ENCODE peak calls at places on chromosomes 2 and 18, in ten cellular contexts. I, S, X, K, V, C, M, G, H and D are unnamed samples. For H3K4me1, the result is how much of the 10 kb centered on the place peaks cover.

GRCh38 chr2:132876745-132877391 is 206.9 kb upstream of the LYPD1 start:
- DNase-seq in I (no peak), S (no peak), X (no peak), K (no peak), V (no peak), C (no peak), M (no peak), G (no peak), H (no peak), D (no peak)

GRCh38 chr18:11865071-11865470 is 13.9 kb downstream of the CHMP1B start:
- DNase-seq in I (no peak), S (no peak), X (no peak), K (no peak), V (no peak), C (no peak), M (peak), G (no peak), H (peak), D (no peak)

GRCh38 chr18:46067431-46068007 is 4.5 kb downstream of the PSTPIP2 start:
- DNase-seq in I (peak), S (peak), X (no peak), K (peak), V (no peak), C (no peak), M (no peak), G (no peak), H (no peak), D (no peak)

GRCh38 chr2:197322143-197322542 is 11.6 kb upstream of the ANKRD44 start:
- DNase-seq in I (no peak), S (no peak), X (no peak), K (no peak), V (no peak), C (no peak), M (no peak), G (no peak), H (no peak), D (no peak)

GRCh38 chr2:234292205-234292954 is 204.5 kb downstream of the ARL4C start:
- DNase-seq in I (no peak), S (no peak), X (no peak), K (no peak), V (no peak), C (peak), M (no peak), G (no peak), H (no peak), D (no peak)

GRCh38 chr2:105379741-105380186 is 19.1 kb downstream of the FHL2 start:
- DNase-seq in I (no peak), S (no peak), X (no peak), K (no peak), V (no peak), C (no peak), M (no peak), G (no peak), H (peak), D (no peak)

GRCh38 chr2:6800553-6800952 is 65.2 kb downstream of the CMPK2 start:
- DNase-seq in I (no peak), S (peak), X (no peak), K (no peak), V (no peak), C (no peak), M (no peak), G (no peak), H (no peak), D (no peak)

GRCh38 chr2:62306751-62307468 is 111.0 kb downstream of the B3GNT2 start:
- DNase-seq in I (no peak), S (no peak), X (peak), K (peak), V (no peak), C (peak), M (peak), G (no peak), H (no peak), D (no peak)

GRCh38 chr2:41206004-41206403 is 754.1 kb upstream of the SLC8A1 start:
- DNase-seq in I (no peak), S (no peak), X (no peak), K (no peak), V (no peak), C (no peak), M (no peak), G (no peak), H (no peak), D (no peak)

GRCh38 chr2:88854528-88854927 is 163.1 kb downstream of the RPIA start:
- DNase-seq in I (no peak), S (no peak), X (no peak), K (no peak), V (no peak), C (no peak), M (no peak), G (no peak), H (no peak), D (no peak)

GRCh38 chr2:182242561-182242960 is 184.3 kb downstream of the PDE1A start:
- DNase-seq in I (no peak), S (no peak), X (no peak), K (no peak), V (peak), C (no peak), M (no peak), G (no peak), H (no peak), D (no peak)

GRCh38 chr2:163812926-163813520 is 77.2 kb upstream of the FIGN start:
- DNase-seq in I (no peak), S (no peak), X (no peak), K (no peak), V (no peak), C (no peak), M (no peak), G (no peak), H (no peak), D (no peak)

GRCh38 chr2:8315766-8316165 is 366.1 kb upstream of the ID2 start:
- DNase-seq in I (peak), S (no peak), X (no peak), K (peak), V (no peak), C (no peak), M (peak), G (peak), H (peak), D (no peak)

GRCh38 chr2:43210467-43211303 is 15.7 kb downstream of the ZFP36L2 start:
- DNase-seq in I (peak), S (peak), X (no peak), K (no peak), V (no peak), C (peak), M (no peak), G (peak), H (peak), D (no peak)

GRCh38 chr2:239225921-239226561 is 174.8 kb downstream of the HDAC4 start:
- DNase-seq in I (no peak), S (no peak), X (no peak), K (no peak), V (no peak), C (no peak), M (peak), G (peak), H (peak), D (no peak)

GRCh38 chr2:178234648-178235047 is 40.3 kb downstream of the OSBPL6 start:
- DNase-seq in I (no peak), S (no peak), X (no peak), K (no peak), V (no peak), C (no peak), M (no peak), G (no peak), H (no peak), D (no peak)

GRCh38 chr18:75679347-75679746 is 251.8 kb upstream of the SMIM21 start:
- DNase-seq in I (no peak), S (no peak), X (no peak), K (no peak), V (no peak), C (no peak), M (no peak), G (peak), H (no peak), D (no peak)

GRCh38 chr2:17166506-17166905 is 351.7 kb downstream of the RAD51AP2 start:
- DNase-seq in I (no peak), S (no peak), X (no peak), K (no peak), V (no peak), C (no peak), M (no peak), G (no peak), H (no peak), D (no peak)

GRCh38 chr18:61335737-61336555 is 2.7 kb downstream of the CDH20 start:
- DNase-seq in I (no peak), S (no peak), X (no peak), K (no peak), V (no peak), C (no peak), M (no peak), G (no peak), H (no peak), D (no peak)

GRCh38 chr18:11544060-11544633 is 65.2 kb upstream of the SLC35G4 start:
- DNase-seq in I (no peak), S (no peak), X (no peak), K (no peak), V (no peak), C (no peak), M (no peak), G (no peak), H (no peak), D (no peak)

GRCh38 chr2:11498126-11498473 is 32.1 kb upstream of the E2F6 start:
- DNase-seq in I (no peak), S (no peak), X (no peak), K (no peak), V (no peak), C (no peak), M (no peak), G (no peak), H (no peak), D (no peak)

DNA sequence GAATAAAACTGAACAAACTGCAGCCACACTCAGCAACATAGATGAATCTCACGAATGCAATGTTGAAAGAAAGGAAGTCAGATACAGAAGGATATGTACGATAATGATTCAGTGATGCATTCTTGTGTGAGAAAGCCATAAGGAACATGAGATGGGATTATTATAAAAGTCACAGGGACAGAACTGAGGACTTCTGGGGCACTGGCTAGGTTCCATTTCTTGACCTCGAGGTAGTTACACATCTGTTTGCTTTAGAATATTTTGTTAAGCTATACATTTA is 56.9 kb upstream of the SMAD2 start:
- DNase-seq in I (no peak), S (no peak), X (no peak), K (no peak), V (no peak), C (no peak), M (no peak), G (no peak), H (no peak), D (no peak)
- H3K4me1 ChIP-seq in I (under half), S (under half), X (under half), K (under half), V (under half), C (under half), M (under half), G (under half), H (under half), D (under half)

GRCh38 chr2:185817991-185818390 is 79.4 kb downstream of the FSIP2 start:
- DNase-seq in I (no peak), S (no peak), X (no peak), K (no peak), V (no peak), C (no peak), M (no peak), G (no peak), H (no peak), D (no peak)
- TF ChIP-seq POLR2AphosphoS5 in I (no peak), S (no peak), X (no peak), K (no peak), V (no peak), C (no peak), M (no peak), G (no peak), H (no peak), D (no peak)

DNA sequence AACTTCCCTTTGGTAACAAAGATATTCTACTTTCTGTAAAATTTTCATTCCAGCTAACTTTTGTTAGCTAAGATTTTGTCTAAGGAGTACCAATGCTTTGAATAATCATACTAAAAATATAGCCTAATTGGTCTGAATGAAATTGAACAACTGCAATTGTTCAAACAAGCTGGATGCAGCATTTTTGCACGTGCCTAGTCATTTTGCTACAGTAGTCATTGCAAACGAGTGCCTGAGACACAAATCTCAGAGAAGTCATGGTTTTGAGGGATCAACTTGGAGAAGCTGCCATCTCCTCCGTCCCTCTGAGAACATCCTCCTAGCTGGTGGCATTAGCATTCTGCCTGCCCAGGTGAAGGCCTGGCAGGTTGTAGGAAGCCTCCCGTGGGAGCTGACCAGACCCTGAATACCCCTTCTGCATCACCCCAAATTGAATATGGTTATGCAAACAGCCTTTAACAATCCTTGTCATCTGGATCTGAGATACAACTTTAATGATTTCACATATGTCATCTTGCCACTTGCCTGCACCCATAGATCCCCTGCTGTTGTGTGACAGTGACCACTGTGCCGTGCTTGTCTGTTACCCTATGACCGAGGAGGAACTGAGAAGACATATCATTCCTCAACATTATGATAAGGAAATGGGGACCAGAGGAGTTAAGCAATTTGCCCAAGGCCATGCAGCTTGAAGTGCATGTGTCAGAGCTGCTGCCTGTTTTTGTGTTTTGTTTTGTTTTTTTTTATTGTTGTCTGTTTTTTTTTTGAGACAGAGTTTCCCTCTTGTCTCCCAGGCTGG is 29.1 kb upstream of the MGAT4A start:
- DNase-seq in I (no peak), S (no peak), X (no peak), K (no peak), V (no peak), C (no peak), M (peak), G (no peak), H (no peak), D (no peak)
- H3K4me1 ChIP-seq in I (under half), S (under half), X (under half), K (under half), V (under half), C (under half), M (half or more), G (under half), H (under half), D (under half)

GRCh38 chr2:28253543-28253942 is 139.1 kb upstream of the FOSL2 start:
- DNase-seq in I (no peak), S (no peak), X (no peak), K (no peak), V (no peak), C (no peak), M (no peak), G (no peak), H (no peak), D (no peak)
- TF ChIP-seq POLR2AphosphoS5 in I (no peak), S (no peak), X (no peak), K (no peak), V (no peak), C (no peak), M (no peak), G (no peak), H (no peak), D (no peak)

GRCh38 chr2:134738150-134738865 is 19.5 kb upstream of the TMEM163 start:
- DNase-seq in I (no peak), S (no peak), X (no peak), K (no peak), V (no peak), C (no peak), M (no peak), G (no peak), H (no peak), D (no peak)
- H3K4me1 ChIP-seq in I (under half), S (under half), X (under half), K (under half), V (under half), C (under half), M (under half), G (under half), H (under half), D (under half)

GRCh38 chr2:204846471-204846870 is 301.2 kb downstream of the PARD3B start:
- DNase-seq in I (no peak), S (no peak), X (no peak), K (no peak), V (no peak), C (no peak), M (no peak), G (no peak), H (no peak), D (no peak)

GRCh38 chr2:204840504-204840903 is 295.2 kb downstream of the PARD3B start:
- DNase-seq in I (no peak), S (no peak), X (no peak), K (no peak), V (no peak), C (no peak), M (no peak), G (no peak), H (no peak), D (no peak)

GRCh38 chr2:204842731-204843490 is 297.6 kb downstream of the PARD3B start:
- DNase-seq in I (peak), S (no peak), X (no peak), K (no peak), V (no peak), C (no peak), M (no peak), G (peak), H (no peak), D (no peak)
- TF ChIP-seq POLR2AphosphoS5 in I (no peak), S (no peak), X (no peak), K (no peak), V (no peak), C (no peak), M (no peak), G (no peak), H (no peak), D (no peak)

GRCh38 chr2:227510620-227510958 is 38.6 kb downstream of the AGFG1 start:
- DNase-seq in I (no peak), S (no peak), X (no peak), K (no peak), V (no peak), C (no peak), M (no peak), G (no peak), H (no peak), D (no peak)
- H3K4me1 ChIP-seq in I (under half), S (under half), X (under half), K (under half), V (under half), C (half or more), M (half or more), G (under half), H (half or more), D (under half)

GRCh38 chr2:112782234-112782799 is 2.0 kb downstream of the IL1A start:
- DNase-seq in I (no peak), S (no peak), X (no peak), K (no peak), V (no peak), C (no peak), M (no peak), G (no peak), H (no peak), D (no peak)

GRCh38 chr2:112779598-112779997 is 4.7 kb downstream of the IL1A start:
- DNase-seq in I (no peak), S (no peak), X (no peak), K (no peak), V (no peak), C (no peak), M (no peak), G (no peak), H (no peak), D (no peak)

GRCh38 chr2:112787294-112787693 is 3.0 kb upstream of the IL1A start:
- DNase-seq in I (no peak), S (no peak), X (no peak), K (no peak), V (no peak), C (no peak), M (no peak), G (no peak), H (no peak), D (no peak)

GRCh38 chr2:112784199-112785189 is at the start of gene IL1A:
- DNase-seq in I (peak), S (no peak), X (no peak), K (peak), V (peak), C (no peak), M (no peak), G (no peak), H (no peak), D (no peak)

GRCh38 chr2:112783187-112783721 is 1.0 kb downstream of the IL1A start:
- DNase-seq in I (no peak), S (no peak), X (no peak), K (no peak), V (no peak), C (no peak), M (no peak), G (no peak), H (no peak), D (no peak)
- TF ChIP-seq POLR2AphosphoS5 in I (no peak), S (no peak), X (no peak), K (no peak), V (no peak), C (no peak), M (no peak), G (no peak), H (no peak), D (no peak)

GRCh38 chr2:101962243-101962809 is 29.4 kb upstream of the IL1R2 start:
- DNase-seq in I (no peak), S (no peak), X (no peak), K (no peak), V (no peak), C (no peak), M (peak), G (no peak), H (no peak), D (no peak)
- H3K4me1 ChIP-seq in I (under half), S (under half), X (under half), K (under half), V (under half), C (under half), M (under half), G (under half), H (half or more), D (under half)

GRCh38 chr18:37554399-37554787 is 11.2 kb downstream of the CELF4 start:
- DNase-seq in I (no peak), S (no peak), X (no peak), K (no peak), V (peak), C (no peak), M (no peak), G (no peak), H (no peak), D (no peak)
- TF ChIP-seq POLR2AphosphoS5 in I (no peak), S (no peak), X (no peak), K (no peak), V (no peak), C (no peak), M (no peak), G (no peak), H (no peak), D (no peak)